ENCODE peak calls at places on chromosomes 12 and 14, in eight cellular contexts. C, I, O, A, S, T, B and D are unnamed samples.

GRCh38 chr12:116368196-116369194 is 91.0 kb upstream of the MED13L start:
- DNase-seq in C (peak), I (no peak), O (no peak), A (no peak), S (no peak), T (no peak), B (no peak), D (no peak)

GRCh38 chr14:73149753-73150152 is 13.4 kb downstream of the PSEN1 start:
- DNase-seq in C (no peak), I (no peak), O (peak), A (no peak), S (no peak), T (no peak), B (no peak), D (no peak)

GRCh38 chr12:106288134-106288509 is 14.4 kb upstream of the TCP11L2 start:
- DNase-seq in C (no peak), I (peak), O (no peak), A (no peak), S (no peak), T (no peak), B (no peak), D (no peak)

GRCh38 chr12:10362828-10363664 is 26.8 kb downstream of the KLRK1 start:
- DNase-seq in C (no peak), I (peak), O (no peak), A (no peak), S (no peak), T (peak), B (peak), D (no peak)

GRCh38 chr12:356276-356988 is 32.7 kb downstream of the KDM5A start:
- DNase-seq in C (no peak), I (peak), O (no peak), A (no peak), S (no peak), T (peak), B (peak), D (no peak)

GRCh38 chr14:52789118-52789517 is 2.3 kb downstream of the GNPNAT1 start:
- DNase-seq in C (no peak), I (no peak), O (no peak), A (no peak), S (peak), T (peak), B (no peak), D (no peak)

GRCh38 chr14:77270361-77271112 is 469 bp downstream of the NGB start:
- DNase-seq in C (no peak), I (no peak), O (no peak), A (no peak), S (peak), T (peak), B (no peak), D (no peak)

GRCh38 chr12:20097561-20097960 is 270.8 kb upstream of the PDE3A start:
- DNase-seq in C (no peak), I (peak), O (no peak), A (no peak), S (no peak), T (peak), B (no peak), D (no peak)

GRCh38 chr14:64303471-64303917 is 9.3 kb upstream of the ESR2 start:
- DNase-seq in C (peak), I (peak), O (peak), A (peak), S (peak), T (peak), B (peak), D (no peak)

GRCh38 chr14:63308723-63309317 is 9.9 kb downstream of the GPHB5 start:
- DNase-seq in C (peak), I (peak), O (peak), A (peak), S (peak), T (peak), B (no peak), D (peak)

GRCh38 chr14:100271247-100271939 is 32.4 kb downstream of the YY1 start:
- DNase-seq in C (peak), I (no peak), O (peak), A (no peak), S (no peak), T (peak), B (peak), D (no peak)

GRCh38 chr14:35986219-35986573 is 160.1 kb downstream of the BRMS1L start:
- DNase-seq in C (no peak), I (no peak), O (no peak), A (no peak), S (no peak), T (no peak), B (no peak), D (peak)

GRCh38 chr14:28879571-28879970 is 113.0 kb downstream of the FOXG1 start:
- DNase-seq in C (no peak), I (no peak), O (no peak), A (no peak), S (peak), T (no peak), B (no peak), D (no peak)

GRCh38 chr12:15700595-15700994 is 88.6 kb downstream of the EPS8 start:
- DNase-seq in C (no peak), I (peak), O (no peak), A (no peak), S (no peak), T (peak), B (peak), D (no peak)

GRCh38 chr12:74891276-74891675 is 318.4 kb downstream of the KCNC2 start:
- DNase-seq in C (no peak), I (peak), O (no peak), A (no peak), S (no peak), T (no peak), B (no peak), D (no peak)

GRCh38 chr12:52221912-52222457 is 11.1 kb upstream of the KRT7 start:
- DNase-seq in C (peak), I (peak), O (no peak), A (peak), S (peak), T (peak), B (peak), D (peak)

GRCh38 chr12:44446181-44446580 is 429.9 kb downstream of the NELL2 start:
- DNase-seq in C (no peak), I (no peak), O (no peak), A (no peak), S (no peak), T (no peak), B (no peak), D (no peak)

GRCh38 chr14:34075095-34075744 is 124.3 kb upstream of the EGLN3 start:
- DNase-seq in C (no peak), I (no peak), O (no peak), A (no peak), S (no peak), T (no peak), B (no peak), D (no peak)

GRCh38 chr14:101235042-101235871 is 326.0 kb upstream of the DIO3 start:
- DNase-seq in C (peak), I (peak), O (peak), A (peak), S (peak), T (peak), B (peak), D (peak)

GRCh38 chr14:104037903-104038302 is 47.6 kb upstream of the ASPG start:
- DNase-seq in C (no peak), I (no peak), O (no peak), A (no peak), S (no peak), T (no peak), B (no peak), D (no peak)

GRCh38 chr14:104035300-104035699 is 50.2 kb upstream of the ASPG start:
- DNase-seq in C (no peak), I (peak), O (no peak), A (no peak), S (no peak), T (no peak), B (no peak), D (no peak)

GRCh38 chr14:104039214-104039613 is 46.3 kb upstream of the ASPG start:
- DNase-seq in C (no peak), I (no peak), O (no peak), A (no peak), S (no peak), T (no peak), B (no peak), D (no peak)

GRCh38 chr14:104036250-104036649 is 49.2 kb upstream of the ASPG start:
- DNase-seq in C (no peak), I (no peak), O (no peak), A (no peak), S (no peak), T (no peak), B (no peak), D (no peak)

DNA sequence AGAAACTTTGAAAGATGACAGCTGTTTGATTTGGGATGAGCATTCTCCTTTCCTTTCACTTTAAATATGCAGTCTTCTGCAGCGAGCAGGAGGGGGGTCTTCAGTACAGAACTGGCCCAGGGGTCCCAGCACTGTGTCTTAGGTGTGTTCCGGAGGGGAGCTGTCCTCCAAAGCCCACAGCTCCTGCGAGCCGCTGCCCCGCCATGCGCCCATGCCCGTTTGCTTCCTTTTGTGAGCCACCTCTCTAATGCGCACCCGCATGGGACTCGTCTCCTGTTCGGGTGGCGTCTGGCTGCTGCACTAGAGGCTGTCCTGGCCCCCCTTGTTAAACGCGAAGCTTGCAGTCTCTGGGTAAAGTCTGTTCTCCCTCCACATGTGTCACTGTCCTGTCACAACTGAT is 48.4 kb upstream of the ASPG start:
- DNase-seq in C (no peak), I (no peak), O (no peak), A (no peak), S (no peak), T (no peak), B (no peak), D (no peak)
- TF ChIP-seq EZH2 in C (no peak), I (no peak), O (no peak), A (no peak), S (no peak), T (no peak), B (no peak), D (no peak)

GRCh38 chr14:79578470-79578869 is 632.8 kb downstream of the DIO2 start:
- DNase-seq in C (no peak), I (peak), O (no peak), A (no peak), S (no peak), T (no peak), B (no peak), D (no peak)
- H3K4me3 ChIP-seq in C (no peak), I (no peak), O (no peak), A (no peak), S (no peak), T (no peak), B (no peak), D (no peak)

GRCh38 chr14:95527392-95528002 is 7.4 kb upstream of the GLRX5 start:
- DNase-seq in C (peak), I (peak), O (peak), A (no peak), S (peak), T (peak), B (no peak), D (peak)
- H3K27ac ChIP-seq in C (peak), I (peak), O (peak), A (no peak), S (no peak), T (peak), B (no peak), D (no peak)

GRCh38 chr14:94162466-94162865 is 11.7 kb upstream of the PPP4R4 start:
- DNase-seq in C (no peak), I (no peak), O (no peak), A (no peak), S (no peak), T (no peak), B (no peak), D (no peak)
- TF ChIP-seq EZH2 in C (no peak), I (no peak), O (no peak), A (no peak), S (no peak), T (no peak), B (no peak), D (no peak)

GRCh38 chr14:91021991-91022621 is 38.3 kb downstream of the RPS6KA5 start:
- DNase-seq in C (no peak), I (no peak), O (no peak), A (no peak), S (no peak), T (peak), B (no peak), D (no peak)
- H3K4me3 ChIP-seq in C (no peak), I (peak), O (no peak), A (no peak), S (no peak), T (peak), B (no peak), D (peak)

GRCh38 chr14:102878970-102879460 is 43.4 kb upstream of the AMN start:
- DNase-seq in C (peak), I (no peak), O (peak), A (no peak), S (no peak), T (peak), B (no peak), D (no peak)
- H3K27ac ChIP-seq in C (peak), I (no peak), O (no peak), A (no peak), S (no peak), T (no peak), B (no peak), D (no peak)

GRCh38 chr12:54037360-54038259 is 4.8 kb downstream of the HOXC5 start:
- DNase-seq in C (no peak), I (no peak), O (no peak), A (no peak), S (no peak), T (no peak), B (no peak), D (no peak)

GRCh38 chr12:54039417-54040147 is 6.7 kb downstream of the HOXC5 start:
- DNase-seq in C (no peak), I (no peak), O (no peak), A (no peak), S (peak), T (peak), B (no peak), D (no peak)

GRCh38 chr12:54036620-54037359 is 3.9 kb downstream of the HOXC5 start:
- DNase-seq in C (no peak), I (no peak), O (no peak), A (no peak), S (no peak), T (peak), B (peak), D (peak)

GRCh38 chr12:54038760-54039414 is 6.0 kb downstream of the HOXC5 start:
- DNase-seq in C (no peak), I (no peak), O (no peak), A (no peak), S (peak), T (no peak), B (no peak), D (no peak)

DNA sequence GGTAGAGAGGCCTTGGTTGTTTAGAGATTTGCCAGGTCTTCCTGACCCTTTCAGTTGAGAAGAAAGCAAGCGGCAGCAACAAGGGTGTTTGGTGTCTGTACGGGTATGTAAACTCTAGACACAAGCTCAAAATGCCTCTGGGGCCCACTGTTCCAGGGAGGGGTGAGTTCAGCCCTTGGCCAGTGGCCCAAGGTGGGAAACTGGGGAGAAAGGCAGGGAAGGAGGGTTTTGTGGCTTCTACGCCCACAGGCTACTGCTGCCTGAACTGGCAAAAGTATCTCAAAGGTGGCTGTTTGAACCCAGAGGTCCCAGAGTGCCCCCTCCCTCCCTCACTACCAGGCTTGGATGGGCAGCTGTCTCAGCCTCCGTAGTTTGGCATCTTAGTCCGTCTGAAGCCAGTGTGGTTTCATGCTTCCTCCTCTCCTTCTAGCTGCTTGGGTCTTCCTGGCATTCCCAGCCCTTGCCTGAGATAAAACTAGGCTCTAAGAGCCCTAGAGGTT is 5.5 kb downstream of the HOXC5 start:
- DNase-seq in C (no peak), I (no peak), O (no peak), A (no peak), S (peak), T (no peak), B (no peak), D (no peak)
- TF ChIP-seq EZH2 in C (no peak), I (no peak), O (no peak), A (no peak), S (no peak), T (no peak), B (no peak), D (no peak)

DNA sequence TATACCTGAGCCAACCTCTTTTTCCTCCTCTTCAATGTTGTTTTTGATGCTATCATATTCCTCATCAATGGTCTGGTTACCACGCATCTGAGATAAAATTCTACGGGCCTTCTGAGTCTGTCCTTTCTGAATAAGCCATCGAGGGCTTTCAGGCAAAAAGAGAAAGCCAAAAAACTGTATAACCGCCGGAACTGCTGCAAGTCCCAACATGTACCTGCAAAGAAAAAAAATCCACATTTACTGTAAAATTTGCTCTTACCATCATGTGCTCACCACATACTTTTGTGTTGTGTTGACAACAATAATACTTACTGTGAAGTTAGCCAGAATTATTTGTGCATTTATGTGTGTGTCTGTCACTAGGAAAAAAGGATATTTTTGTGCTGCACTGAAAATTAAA is 77.6 kb downstream of the SLC2A13 start:
- DNase-seq in C (no peak), I (no peak), O (no peak), A (no peak), S (no peak), T (no peak), B (peak), D (no peak)
- H3K4me3 ChIP-seq in C (no peak), I (no peak), O (no peak), A (no peak), S (no peak), T (no peak), B (no peak), D (no peak)

DNA sequence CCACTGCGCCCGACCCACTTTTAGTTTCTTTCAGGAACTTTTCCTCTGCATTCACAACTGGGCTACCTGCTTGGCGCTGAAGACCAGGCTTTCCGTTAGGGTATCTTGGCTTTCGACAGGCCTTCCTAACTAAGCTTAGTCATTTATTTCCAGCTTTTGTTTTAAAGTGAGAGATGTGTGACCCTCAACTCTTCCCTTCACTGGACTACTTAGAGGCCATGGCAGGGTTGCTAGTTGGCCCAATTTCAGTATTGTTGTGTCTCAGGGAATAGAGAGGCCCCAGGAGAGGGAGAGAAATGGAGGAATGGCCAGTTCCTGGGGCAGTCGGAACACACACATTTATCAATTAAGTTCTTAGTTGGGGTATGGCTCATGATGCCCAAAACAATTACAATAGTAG is 10.4 kb downstream of the MTA1 start:
- DNase-seq in C (no peak), I (no peak), O (no peak), A (no peak), S (no peak), T (no peak), B (no peak), D (no peak)
- H3K27ac ChIP-seq in C (no peak), I (no peak), O (no peak), A (no peak), S (no peak), T (no peak), B (no peak), D (no peak)